ENCODE peak calls at places on chromosomes 4 and X, in ten cellular contexts. W, K, J, E, O, B, I, P, G and A are unnamed samples.
A peak's percentile ranks its signal among the peaks of the same experiment; 100 is the strongest.

GRCh38 chrX:132023896-132024386 is 839 bp downstream of the STK26 start:
- ATAC-seq in K (peak; percentile 32), E (peak; percentile 29), G (peak; percentile 36), J (peak; percentile 18), P (peak; percentile 43), W (peak; percentile 7), I (peak; percentile 63), O (peak; percentile 88), B (peak; percentile 41), A (peak; percentile 55)

GRCh38 chr4:107167051-107167450 is 130.9 kb upstream of the DKK2 start:
- ATAC-seq in G (no peak), J (no peak), O (no peak), K (no peak), I (no peak), B (no peak), W (no peak), E (no peak), P (no peak), A (no peak)

GRCh38 chr4:185576918-185577591 is 41.7 kb upstream of the PDLIM3 start:
- ATAC-seq in P (no peak), O (no peak), B (no peak), E (peak; percentile 62), G (no peak), W (no peak), K (no peak), J (peak; percentile 42), I (no peak), A (no peak)

GRCh38 chr4:185966997-185967775 is 101.8 kb upstream of the TLR3 start:
- ATAC-seq in W (no peak), J (no peak), I (no peak), G (no peak), K (no peak), B (no peak), E (no peak), O (no peak), P (no peak), A (no peak)

GRCh38 chr4:891747-892146 is 40.4 kb downstream of the GAK start:
- ATAC-seq in K (no peak), P (no peak), G (no peak), J (no peak), O (no peak), E (no peak), I (no peak), B (no peak), W (no peak), A (no peak)

GRCh38 chr4:2059034-2059725 is at the start of gene NAT8L:
- ATAC-seq in K (peak; percentile 14), P (peak; percentile 20), J (peak; percentile 29), B (peak; percentile 32), W (peak; percentile 48), G (no peak), E (peak; percentile 28), I (peak; percentile 54), O (peak; percentile 48), A (no peak)

GRCh38 chrX:14897042-14897441 is 23.8 kb downstream of the MOSPD2 start:
- ATAC-seq in P (no peak), W (no peak), B (no peak), J (no peak), G (no peak), I (no peak), O (no peak), K (no peak), E (no peak), A (no peak)

GRCh38 chrX:21658152-21658737 is at the start of gene KLHL34:
- ATAC-seq in P (peak; percentile 76), K (peak; percentile 58), G (peak; percentile 78), J (peak; percentile 84), O (peak; percentile 52), B (peak; percentile 48), W (no peak), E (peak; percentile 74), I (no peak), A (no peak)

GRCh38 chr4:60209588-60209987 is 990.5 kb upstream of the ADGRL3 start:
- ATAC-seq in J (no peak), B (no peak), P (no peak), I (no peak), O (no peak), E (no peak), G (no peak), W (no peak), K (no peak), A (no peak)

GRCh38 chr4:73718375-73719373 is 21.7 kb upstream of the CXCL8 start:
- ATAC-seq in I (no peak), K (no peak), B (no peak), E (no peak), O (no peak), G (no peak), P (no peak), W (no peak), J (no peak), A (peak; percentile 70)